ENCODE peak calls at places on chromosome X, in six cellular contexts. One of them, this sample, is unnamed.

GRCh38 chrX:11100281-11101035 is 10.7 kb upstream of the HCCS start:
- DNase-seq in globus pallidus: peak
- DNase-seq in lower leg skin: no peak
- DNase-seq in sigmoid colon: peak
- DNase-seq in hypothalamus: no peak
- DNase-seq in heart right ventricle: peak
- DNase-seq in this sample: no peak

GRCh38 chrX:105822138-105823091 is at the start of gene NRK:
- DNase-seq in heart right ventricle: peak
- DNase-seq in hypothalamus: no peak
- DNase-seq in sigmoid colon: peak
- DNase-seq in globus pallidus: no peak
- DNase-seq in lower leg skin: no peak
- DNase-seq in this sample: no peak

GRCh38 chrX:43664708-43665107 is 8.6 kb downstream of the MAOA start:
- DNase-seq in hypothalamus: no peak
- DNase-seq in heart right ventricle: no peak
- DNase-seq in lower leg skin: no peak
- DNase-seq in globus pallidus: no peak
- DNase-seq in sigmoid colon: no peak
- DNase-seq in this sample: no peak

GRCh38 chrX:31153475-31154047 is 81.7 kb upstream of the FTHL17 start:
- DNase-seq in lower leg skin: no peak
- DNase-seq in heart right ventricle: no peak
- DNase-seq in globus pallidus: no peak
- DNase-seq in sigmoid colon: no peak
- DNase-seq in hypothalamus: no peak
- DNase-seq in this sample: no peak

GRCh38 chrX:150768132-150768485 is 74.9 kb downstream of the MTMR1 start:
- DNase-seq in heart right ventricle: no peak
- DNase-seq in sigmoid colon: no peak
- DNase-seq in globus pallidus: no peak
- DNase-seq in lower leg skin: no peak
- DNase-seq in hypothalamus: no peak
- DNase-seq in this sample: no peak

GRCh38 chrX:14616876-14617275 is 87.5 kb downstream of the GLRA2 start:
- DNase-seq in globus pallidus: no peak
- DNase-seq in hypothalamus: no peak
- DNase-seq in heart right ventricle: no peak
- DNase-seq in sigmoid colon: no peak
- DNase-seq in lower leg skin: no peak
- DNase-seq in this sample: no peak

GRCh38 chrX:40009890-40010289 is 87.9 kb downstream of the BCOR start:
- DNase-seq in hypothalamus: no peak
- DNase-seq in lower leg skin: no peak
- DNase-seq in globus pallidus: no peak
- DNase-seq in heart right ventricle: no peak
- DNase-seq in sigmoid colon: no peak
- DNase-seq in this sample: no peak

GRCh38 chrX:36583674-36584073 is 424.5 kb upstream of the FAM47C start:
- DNase-seq in heart right ventricle: no peak
- DNase-seq in hypothalamus: no peak
- DNase-seq in sigmoid colon: no peak
- DNase-seq in lower leg skin: no peak
- DNase-seq in globus pallidus: no peak
- DNase-seq in this sample: no peak

GRCh38 chrX:129980540-129981206 is 1.8 kb upstream of the BCORL1 start:
- DNase-seq in globus pallidus: no peak
- DNase-seq in hypothalamus: peak
- DNase-seq in lower leg skin: no peak
- DNase-seq in heart right ventricle: peak
- DNase-seq in sigmoid colon: peak
- DNase-seq in this sample: peak

GRCh38 chrX:24651783-24652182 is 4.6 kb upstream of the PCYT1B start:
- DNase-seq in globus pallidus: no peak
- DNase-seq in hypothalamus: no peak
- DNase-seq in sigmoid colon: no peak
- DNase-seq in heart right ventricle: no peak
- DNase-seq in lower leg skin: no peak
- DNase-seq in this sample: no peak

GRCh38 chrX:94057385-94057784 is 383.4 kb downstream of the FAM133A start:
- DNase-seq in hypothalamus: no peak
- DNase-seq in globus pallidus: no peak
- DNase-seq in sigmoid colon: no peak
- DNase-seq in lower leg skin: no peak
- DNase-seq in heart right ventricle: no peak
- DNase-seq in this sample: no peak

GRCh38 chrX:46917634-46918033 is 5.4 kb downstream of the JADE3 start:
- DNase-seq in sigmoid colon: no peak
- DNase-seq in lower leg skin: no peak
- DNase-seq in globus pallidus: no peak
- DNase-seq in heart right ventricle: no peak
- DNase-seq in hypothalamus: no peak
- DNase-seq in this sample: no peak

GRCh38 chrX:112818114-112819012 is 22.3 kb downstream of the AMOT start:
- DNase-seq in hypothalamus: no peak
- DNase-seq in lower leg skin: no peak
- DNase-seq in heart right ventricle: no peak
- DNase-seq in sigmoid colon: no peak
- DNase-seq in globus pallidus: no peak
- DNase-seq in this sample: no peak

GRCh38 chrX:83022020-83022419 is 486.1 kb upstream of the POU3F4 start:
- DNase-seq in lower leg skin: no peak
- DNase-seq in globus pallidus: no peak
- DNase-seq in heart right ventricle: no peak
- DNase-seq in sigmoid colon: no peak
- DNase-seq in hypothalamus: no peak
- DNase-seq in this sample: no peak

GRCh38 chrX:67732864-67733263 is 189.0 kb downstream of the AR start:
- DNase-seq in sigmoid colon: no peak
- DNase-seq in lower leg skin: no peak
- DNase-seq in globus pallidus: no peak
- DNase-seq in hypothalamus: no peak
- DNase-seq in heart right ventricle: no peak
- DNase-seq in this sample: no peak

GRCh38 chrX:131298846-131299245 is 9.7 kb upstream of the IGSF1 start:
- DNase-seq in globus pallidus: no peak
- DNase-seq in sigmoid colon: no peak
- DNase-seq in heart right ventricle: no peak
- DNase-seq in hypothalamus: no peak
- DNase-seq in lower leg skin: no peak
- DNase-seq in this sample: no peak

This sample was measured in occipital lobe.